ENCODE peak calls at places on chromosomes 3 and 15, in nine cellular contexts. N, X, F, G, J, M, Y, T and P are unnamed samples.

GRCh38 chr3:108090066-108090700 is 648 bp downstream of the CD47 start:
- DNase-seq in N (no peak), X (no peak), F (peak; percentile 25), G (peak; percentile 50), J (peak; percentile 85), M (peak; percentile 26), Y (no peak), T (no peak), P (no peak)

GRCh38 chr3:158091526-158091925 is 14.7 kb downstream of the SHOX2 start:
- DNase-seq in N (no peak), X (no peak), F (no peak), G (peak; percentile 56), J (no peak), M (peak; percentile 36), Y (no peak), T (peak; percentile 43), P (peak; percentile 23)

GRCh38 chr15:63221346-63221745 is 31.9 kb downstream of the RAB8B start:
- DNase-seq in N (no peak), X (no peak), F (peak; percentile 60), G (peak; percentile 54), J (no peak), M (peak; percentile 61), Y (no peak), T (peak; percentile 21), P (no peak)

GRCh38 chr3:195895078-195895899 is 13.1 kb downstream of the TNK2 start:
- DNase-seq in N (peak; percentile 75), X (no peak), F (no peak), G (no peak), J (no peak), M (no peak), Y (peak; percentile 46), T (peak; percentile 33), P (no peak)

GRCh38 chr3:139016430-139017048 is 4.2 kb downstream of the PRR23B start:
- DNase-seq in N (no peak), X (no peak), F (no peak), G (no peak), J (no peak), M (no peak), Y (no peak), T (no peak), P (no peak)

GRCh38 chr3:155232605-155233004 is 60.9 kb downstream of the STRIT1 start:
- DNase-seq in N (no peak), X (no peak), F (peak; percentile 90), G (peak; percentile 95), J (no peak), M (peak; percentile 91), Y (no peak), T (peak; percentile 88), P (no peak)

GRCh38 chr15:31236184-31237041 is 90.2 kb upstream of the KLF13 start:
- DNase-seq in N (peak; percentile 26), X (no peak), F (peak; percentile 91), G (peak; percentile 98), J (no peak), M (peak; percentile 83), Y (no peak), T (peak; percentile 77), P (no peak)

GRCh38 chr3:10015476-10015904 is 10.7 kb upstream of the FANCD2 start:
- DNase-seq in N (no peak), X (no peak), F (peak; percentile 86), G (peak; percentile 99), J (peak; percentile 87), M (peak; percentile 56), Y (no peak), T (peak; percentile 76), P (no peak)

GRCh38 chr3:146156060-146156459 is 4.9 kb downstream of the PLOD2 start:
- DNase-seq in N (no peak), X (no peak), F (no peak), G (no peak), J (no peak), M (no peak), Y (no peak), T (no peak), P (no peak)

GRCh38 chr3:53334742-53335141 is 12.6 kb downstream of the DCP1A start:
- DNase-seq in N (no peak), X (no peak), F (no peak), G (no peak), J (no peak), M (no peak), Y (no peak), T (no peak), P (no peak)

GRCh38 chr3:180743813-180744212 is 64.5 kb upstream of the CCDC39 start:
- DNase-seq in N (no peak), X (no peak), F (no peak), G (no peak), J (no peak), M (no peak), Y (no peak), T (no peak), P (no peak)

GRCh38 chr3:101849714-101850326 is 506 bp downstream of the NFKBIZ start:
- DNase-seq in N (no peak), X (no peak), F (peak; percentile 24), G (no peak), J (peak; percentile 87), M (no peak), Y (peak; percentile 63), T (no peak), P (no peak)

GRCh38 chr3:72628065-72628464 is 220.2 kb downstream of the SHQ1 start:
- DNase-seq in N (peak; percentile 65), X (no peak), F (no peak), G (no peak), J (no peak), M (peak; percentile 97), Y (no peak), T (no peak), P (peak; percentile 78)

GRCh38 chr3:99781761-99782160 is 35.9 kb upstream of the CMSS1 start:
- DNase-seq in N (no peak), X (no peak), F (no peak), G (peak; percentile 23), J (no peak), M (peak; percentile 5), Y (no peak), T (peak; percentile 41), P (no peak)
- TF ChIP-seq CTCF in N (no peak), X (no peak), F (no peak), G (no peak), J (no peak), M (no peak), Y (no peak), T (no peak), P (no peak)

DNA sequence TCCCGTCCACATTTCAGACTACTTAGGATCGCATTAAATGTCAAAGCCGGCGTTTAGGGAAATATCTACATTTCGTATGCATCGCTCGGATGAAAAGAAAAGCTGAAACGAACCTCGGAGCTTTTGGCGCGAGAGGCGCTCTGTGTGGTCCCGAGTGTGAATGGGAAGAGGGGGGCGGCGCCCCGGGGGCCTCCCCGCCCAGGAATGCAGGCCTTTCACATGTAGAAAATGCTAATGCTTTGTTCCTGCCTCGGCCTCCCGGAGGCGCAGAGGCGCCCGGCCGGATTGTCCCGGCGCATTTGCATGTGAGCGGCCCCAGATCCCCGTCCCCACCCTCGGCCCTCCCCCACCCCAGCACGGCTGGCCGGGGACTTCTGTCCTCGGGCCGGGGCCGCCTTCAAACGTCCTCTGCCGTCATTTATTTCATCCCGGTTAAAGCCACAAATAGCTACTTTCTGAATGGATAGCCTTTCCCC is 37.0 kb upstream of the TRIM71 start:
- DNase-seq in N (peak; percentile 92), X (no peak), F (no peak), G (peak; percentile 43), J (peak; percentile 87), M (peak; percentile 20), Y (peak; percentile 82), T (peak; percentile 15), P (no peak)
- TF ChIP-seq CTCF in N (peak; percentile 47), X (no peak), F (no peak), G (no peak), J (no peak), M (peak; percentile 29), Y (no peak), T (no peak), P (no peak)

GRCh38 chr15:39583586-39584265 is 2.8 kb downstream of the THBS1 start:
- DNase-seq in N (no peak), X (no peak), F (no peak), G (peak; percentile 81), J (no peak), M (peak; percentile 39), Y (peak; percentile 32), T (peak; percentile 95), P (no peak)
- TF ChIP-seq CTCF in N (peak; percentile 39), X (peak; percentile 52), F (no peak), G (peak; percentile 47), J (peak; percentile 66), M (peak; percentile 47), Y (peak; percentile 30), T (peak; percentile 80), P (no peak)

GRCh38 chr3:126351771-126352475 is 5.3 kb downstream of the KLF15 start:
- DNase-seq in N (peak; percentile 21), X (no peak), F (peak; percentile 18), G (no peak), J (no peak), M (no peak), Y (no peak), T (no peak), P (no peak)
- TF ChIP-seq CTCF in N (no peak), X (no peak), F (no peak), G (no peak), J (no peak), M (peak; percentile 20), Y (no peak), T (peak; percentile 48), P (peak; percentile 12)

DNA sequence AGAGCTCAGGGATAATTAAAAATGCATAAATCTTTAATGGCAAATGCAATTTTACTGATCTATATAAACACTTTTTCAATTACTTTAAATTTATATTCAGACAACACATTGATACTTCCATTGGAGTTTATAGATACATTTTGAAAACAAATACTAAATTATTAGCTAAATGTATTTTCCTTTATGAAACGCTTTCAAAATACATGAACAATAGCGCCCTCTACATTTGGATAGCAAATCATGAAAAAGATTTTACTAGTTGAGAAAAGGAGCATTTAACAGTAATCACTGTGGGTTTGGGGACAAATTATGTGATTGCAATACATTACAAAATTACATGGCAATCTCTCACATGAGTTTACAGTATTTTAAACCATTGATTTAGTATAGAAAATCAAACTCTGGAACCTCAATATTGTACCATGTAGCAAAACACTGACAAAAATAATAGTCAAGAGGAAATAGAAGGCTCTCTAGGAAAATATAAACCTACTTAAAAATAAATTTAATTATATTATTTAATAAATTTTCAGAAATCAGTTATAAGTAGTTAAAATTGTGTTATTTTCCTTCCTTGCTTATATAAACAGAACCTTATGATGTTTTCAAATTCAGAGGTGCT is 207.9 kb downstream of the ZIC1 start:
- DNase-seq in N (no peak), X (no peak), F (no peak), G (peak; percentile 33), J (no peak), M (peak; percentile 8), Y (no peak), T (peak; percentile 21), P (no peak)
- TF ChIP-seq CTCF in N (peak; percentile 19), X (peak; percentile 30), F (no peak), G (peak; percentile 53), J (peak; percentile 69), M (no peak), Y (peak; percentile 59), T (peak; percentile 84), P (peak; percentile 49)